ENCODE peak calls at places on chromosome 6, in ten cellular contexts. Q is body of pancreas, K is GM10248, Y is foreskin fibroblast, U is astrocyte of the cerebellum, E is BJ, R is heart left ventricle, A is heart right ventricle, B is AG09309, G is thoracic aorta. D is an unnamed sample.

GRCh38 chr6:15876406-15876805 is 213.6 kb upstream of the DTNBP1 start:
- DNase-seq in Q (no peak), K (peak; percentile 37), Y (peak; percentile 81), U (no peak), E (no peak), R (no peak), A (no peak), B (no peak), G (no peak), D (no peak)

GRCh38 chr6:41334482-41335023 is 855 bp upstream of the NCR2 start:
- DNase-seq in Q (no peak), K (no peak), Y (no peak), U (no peak), E (no peak), R (no peak), A (no peak), B (no peak), G (no peak), D (no peak)

GRCh38 chr6:120871416-120872261 is 462.6 kb downstream of the TBC1D32 start:
- DNase-seq in Q (no peak), K (no peak), Y (no peak), U (no peak), E (no peak), R (no peak), A (no peak), B (no peak), G (no peak), D (no peak)

GRCh38 chr6:21915707-21916399 is 322.3 kb downstream of the SOX4 start:
- DNase-seq in Q (no peak), K (no peak), Y (no peak), U (no peak), E (no peak), R (no peak), A (no peak), B (no peak), G (no peak), D (no peak)

GRCh38 chr6:35148167-35148741 is 7.1 kb upstream of the TCP11 start:
- DNase-seq in Q (no peak), K (peak; percentile 40), Y (peak; percentile 64), U (no peak), E (no peak), R (no peak), A (no peak), B (no peak), G (no peak), D (peak; percentile 16)

GRCh38 chr6:153976921-153977693 is 61.9 kb upstream of the OPRM1 start:
- DNase-seq in Q (no peak), K (no peak), Y (peak; percentile 2), U (peak; percentile 32), E (no peak), R (no peak), A (no peak), B (no peak), G (no peak), D (no peak)

GRCh38 chr6:81326856-81327561 is 425.5 kb downstream of the TENT5A start:
- DNase-seq in Q (no peak), K (no peak), Y (no peak), U (no peak), E (peak; percentile 82), R (peak; percentile 17), A (peak; percentile 13), B (peak; percentile 93), G (no peak), D (no peak)

GRCh38 chr6:25181923-25182322 is 97.3 kb upstream of the CARMIL1 start:
- DNase-seq in Q (no peak), K (no peak), Y (no peak), U (no peak), E (no peak), R (no peak), A (no peak), B (no peak), G (no peak), D (no peak)

GRCh38 chr6:1136856-1137255 is 175.0 kb upstream of the FOXQ1 start:
- DNase-seq in Q (no peak), K (no peak), Y (no peak), U (no peak), E (no peak), R (no peak), A (no peak), B (no peak), G (no peak), D (no peak)

GRCh38 chr6:106782524-106783265 is 153.3 kb downstream of the QRSL1 start:
- DNase-seq in Q (peak; percentile 89), K (no peak), Y (no peak), U (no peak), E (no peak), R (no peak), A (no peak), B (no peak), G (no peak), D (no peak)

GRCh38 chr6:4128748-4129147 is 6.6 kb downstream of the ECI2 start:
- DNase-seq in Q (no peak), K (no peak), Y (no peak), U (no peak), E (no peak), R (no peak), A (no peak), B (no peak), G (no peak), D (no peak)

GRCh38 chr6:4124361-4124760 is 11.0 kb downstream of the ECI2 start:
- DNase-seq in Q (no peak), K (no peak), Y (no peak), U (no peak), E (no peak), R (no peak), A (no peak), B (no peak), G (no peak), D (no peak)

GRCh38 chr6:4125500-4125899 is 9.9 kb downstream of the ECI2 start:
- DNase-seq in Q (no peak), K (no peak), Y (no peak), U (no peak), E (no peak), R (no peak), A (no peak), B (no peak), G (no peak), D (no peak)

GRCh38 chr6:4128072-4128471 is 7.3 kb downstream of the ECI2 start:
- DNase-seq in Q (no peak), K (no peak), Y (no peak), U (no peak), E (no peak), R (no peak), A (no peak), B (no peak), G (no peak), D (no peak)

DNA sequence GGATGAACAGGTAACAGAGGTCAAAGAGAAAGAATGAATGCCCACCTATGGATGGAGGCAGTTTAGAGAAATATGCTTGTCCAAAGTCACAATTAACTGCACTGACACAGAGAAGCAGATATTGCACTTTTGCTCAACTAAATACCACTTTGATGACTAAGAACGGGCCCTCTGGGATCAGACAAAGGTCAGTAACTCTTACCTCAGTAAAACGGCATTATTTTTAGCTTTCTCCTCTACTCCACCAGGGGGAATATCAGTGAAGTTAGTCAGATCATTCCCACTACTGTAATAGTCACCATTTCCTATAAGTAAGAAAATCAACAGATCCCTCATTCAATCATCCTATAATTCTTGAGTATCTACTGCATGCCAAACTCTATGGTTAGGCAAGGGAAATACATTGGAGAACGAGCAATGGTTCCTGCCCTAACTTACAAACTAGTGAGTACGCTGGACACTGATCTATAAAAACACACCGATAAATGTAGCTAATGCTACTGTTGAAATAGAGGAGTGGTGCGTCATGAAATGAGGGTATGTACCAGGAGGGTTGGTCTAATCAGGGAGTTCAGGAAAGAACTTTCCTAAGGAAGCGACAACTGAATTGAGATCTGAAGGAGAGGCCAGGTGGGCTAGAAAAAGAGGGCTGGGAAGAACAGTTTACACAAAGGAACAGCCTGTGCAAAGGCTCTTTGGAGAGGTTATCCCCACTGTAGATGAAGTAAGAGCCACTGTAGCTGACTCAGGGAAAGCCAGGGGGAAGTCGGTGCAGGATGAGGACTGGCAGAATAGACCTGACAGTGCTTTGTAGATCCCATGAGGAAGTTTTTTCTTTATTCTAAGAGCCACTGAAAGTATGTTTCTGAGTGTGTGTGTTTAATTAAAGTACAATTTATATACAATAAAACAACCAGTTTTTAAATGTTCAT is 9.2 kb downstream of the ECI2 start:
- DNase-seq in Q (no peak), K (no peak), Y (peak; percentile 81), U (peak; percentile 53), E (peak; percentile 60), R (no peak), A (no peak), B (peak; percentile 72), G (no peak), D (no peak)
- TF ChIP-seq CTCF in Q (no peak), K (no peak), Y (peak; percentile 49), U (peak; percentile 43), E (peak; percentile 56), R (no peak), A (peak; percentile 25), B (peak; percentile 45), G (peak; percentile 29), D (no peak)

DNA sequence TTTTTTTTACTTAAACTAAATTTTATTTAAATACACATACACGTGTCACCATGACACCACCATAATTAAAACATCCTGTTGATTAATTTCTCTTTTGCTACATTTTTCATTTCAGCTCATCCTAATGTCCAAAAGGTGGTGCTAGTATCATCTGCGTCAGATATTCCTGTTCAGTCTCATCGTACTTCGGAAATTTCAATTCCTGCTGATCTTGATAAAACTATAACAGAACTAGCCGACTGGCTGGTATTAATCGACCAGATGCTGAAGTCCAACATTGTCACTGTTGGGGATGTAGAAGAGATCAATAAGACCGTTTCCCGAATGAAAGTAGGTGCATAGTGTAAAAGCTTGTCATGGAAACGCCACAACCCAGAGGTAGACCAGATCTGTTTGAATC is 263.4 kb downstream of the UTRN start:
- DNase-seq in Q (no peak), K (no peak), Y (no peak), U (no peak), E (no peak), R (no peak), A (no peak), B (no peak), G (no peak), D (no peak)
- TF ChIP-seq CTCF in Q (no peak), K (no peak), Y (no peak), U (no peak), E (no peak), R (no peak), A (no peak), B (no peak), G (no peak), D (no peak)

DNA sequence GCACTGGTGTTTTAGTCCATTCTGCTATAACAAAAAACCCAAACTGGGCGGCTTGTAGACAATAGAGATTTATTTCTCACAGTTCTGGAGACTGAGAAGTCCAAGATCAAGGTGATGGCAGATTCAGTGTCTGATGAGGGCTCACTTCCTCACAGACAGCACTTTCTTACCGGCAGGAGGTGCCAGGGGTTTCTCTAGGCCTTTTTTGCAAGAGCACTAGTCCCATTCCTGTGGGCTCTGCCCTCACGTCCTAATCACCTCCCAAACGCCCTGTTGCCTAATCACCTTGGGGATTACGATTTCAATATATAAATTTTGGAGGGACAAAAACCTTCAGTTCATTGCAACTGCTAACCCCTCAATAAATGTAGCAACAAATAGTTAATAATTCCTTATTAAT is 140.0 kb upstream of the SGK1 start:
- DNase-seq in Q (no peak), K (no peak), Y (no peak), U (no peak), E (no peak), R (no peak), A (no peak), B (no peak), G (no peak), D (no peak)
- TF ChIP-seq CTCF in Q (no peak), K (no peak), Y (no peak), U (no peak), E (no peak), R (no peak), A (no peak), B (no peak), G (no peak), D (no peak)

GRCh38 chr6:112502348-112503130 is 155.4 kb downstream of the RFPL4B start:
- DNase-seq in Q (no peak), K (no peak), Y (no peak), U (peak; percentile 20), E (no peak), R (no peak), A (no peak), B (no peak), G (no peak), D (no peak)
- TF ChIP-seq CTCF in Q (peak; percentile 9), K (no peak), Y (peak; percentile 27), U (peak; percentile 22), E (peak; percentile 46), R (no peak), A (peak; percentile 51), B (peak; percentile 36), G (no peak), D (peak; percentile 73)